ENCODE peak calls at places on chromosomes 7 and 10, in seven cellular contexts. One of them, this sample, is unnamed.

GRCh38 chr7:34752929-34753328 is 94.9 kb downstream of the NPSR1 start:
- DNase-seq in body of pancreas: no peak
- DNase-seq in astrocyte of the spinal cord: no peak
- DNase-seq in epithelial cell of esophagus: no peak
- DNase-seq in tibial artery: no peak
- DNase-seq in sigmoid colon: no peak
- DNase-seq in OCI-LY7: no peak
- DNase-seq in this sample: no peak

GRCh38 chr7:18019562-18019961 is 8.1 kb downstream of the PRPS1L1 start:
- DNase-seq in tibial artery: no peak
- DNase-seq in body of pancreas: no peak
- DNase-seq in OCI-LY7: no peak
- DNase-seq in epithelial cell of esophagus: peak
- DNase-seq in astrocyte of the spinal cord: peak
- DNase-seq in sigmoid colon: no peak
- DNase-seq in this sample: peak

GRCh38 chr7:112420236-112420945 is 29.9 kb upstream of the IFRD1 start:
- DNase-seq in tibial artery: no peak
- DNase-seq in body of pancreas: no peak
- DNase-seq in astrocyte of the spinal cord: peak
- DNase-seq in sigmoid colon: no peak
- DNase-seq in epithelial cell of esophagus: peak
- DNase-seq in OCI-LY7: peak
- DNase-seq in this sample: no peak

GRCh38 chr10:117216611-117217195 is 19.4 kb downstream of the KCNK18 start:
- DNase-seq in tibial artery: no peak
- DNase-seq in OCI-LY7: peak
- DNase-seq in astrocyte of the spinal cord: peak
- DNase-seq in body of pancreas: peak
- DNase-seq in epithelial cell of esophagus: peak
- DNase-seq in sigmoid colon: peak
- DNase-seq in this sample: peak

GRCh38 chr10:13882112-13882711 is 295.4 kb downstream of the PRPF18 start:
- DNase-seq in body of pancreas: peak
- DNase-seq in tibial artery: peak
- DNase-seq in sigmoid colon: peak
- DNase-seq in astrocyte of the spinal cord: peak
- DNase-seq in OCI-LY7: no peak
- DNase-seq in epithelial cell of esophagus: peak
- DNase-seq in this sample: peak

GRCh38 chr10:35517431-35518181 is 87.5 kb upstream of the GJD4 start:
- DNase-seq in body of pancreas: no peak
- DNase-seq in tibial artery: no peak
- DNase-seq in epithelial cell of esophagus: peak
- DNase-seq in astrocyte of the spinal cord: peak
- DNase-seq in sigmoid colon: no peak
- DNase-seq in OCI-LY7: no peak
- DNase-seq in this sample: peak

GRCh38 chr7:110612680-110613079 is 478.2 kb upstream of the LRRN3 start:
- DNase-seq in body of pancreas: no peak
- DNase-seq in astrocyte of the spinal cord: no peak
- DNase-seq in OCI-LY7: no peak
- DNase-seq in epithelial cell of esophagus: peak
- DNase-seq in tibial artery: no peak
- DNase-seq in sigmoid colon: no peak
- DNase-seq in this sample: no peak

GRCh38 chr10:128530301-128530700 is 404.1 kb upstream of the MKI67 start:
- DNase-seq in tibial artery: no peak
- DNase-seq in body of pancreas: no peak
- DNase-seq in sigmoid colon: no peak
- DNase-seq in epithelial cell of esophagus: no peak
- DNase-seq in OCI-LY7: peak
- DNase-seq in astrocyte of the spinal cord: no peak
- DNase-seq in this sample: peak

GRCh38 chr10:127427926-127428325 is 121.2 kb upstream of the NPS start:
- DNase-seq in sigmoid colon: peak
- DNase-seq in astrocyte of the spinal cord: no peak
- DNase-seq in body of pancreas: no peak
- DNase-seq in tibial artery: no peak
- DNase-seq in OCI-LY7: no peak
- DNase-seq in epithelial cell of esophagus: no peak
- DNase-seq in this sample: no peak

GRCh38 chr10:79246606-79247275 is 100.5 kb upstream of the PPIF start:
- DNase-seq in sigmoid colon: peak
- DNase-seq in OCI-LY7: no peak
- DNase-seq in body of pancreas: peak
- DNase-seq in epithelial cell of esophagus: no peak
- DNase-seq in tibial artery: peak
- DNase-seq in astrocyte of the spinal cord: no peak
- DNase-seq in this sample: peak

GRCh38 chr7:142956951-142957623 is 5.1 kb downstream of the KEL start:
- DNase-seq in body of pancreas: peak
- DNase-seq in sigmoid colon: no peak
- DNase-seq in astrocyte of the spinal cord: no peak
- DNase-seq in epithelial cell of esophagus: peak
- DNase-seq in tibial artery: no peak
- DNase-seq in OCI-LY7: no peak
- DNase-seq in this sample: no peak

GRCh38 chr7:108415821-108416536 is 40.3 kb downstream of the NRCAM start:
- DNase-seq in astrocyte of the spinal cord: peak
- DNase-seq in OCI-LY7: peak
- DNase-seq in epithelial cell of esophagus: peak
- DNase-seq in sigmoid colon: no peak
- DNase-seq in body of pancreas: peak
- DNase-seq in tibial artery: no peak
- DNase-seq in this sample: peak

GRCh38 chr10:30436688-30437038 is 2.7 kb downstream of the MAP3K8 start:
- DNase-seq in body of pancreas: no peak
- DNase-seq in tibial artery: no peak
- DNase-seq in epithelial cell of esophagus: no peak
- DNase-seq in astrocyte of the spinal cord: peak
- DNase-seq in OCI-LY7: no peak
- DNase-seq in sigmoid colon: no peak
- DNase-seq in this sample: no peak

GRCh38 chr10:30434273-30435067 is 486 bp downstream of the MAP3K8 start:
- DNase-seq in OCI-LY7: peak
- DNase-seq in tibial artery: peak
- DNase-seq in sigmoid colon: peak
- DNase-seq in astrocyte of the spinal cord: peak
- DNase-seq in epithelial cell of esophagus: peak
- DNase-seq in body of pancreas: peak
- DNase-seq in this sample: peak

GRCh38 chr10:30437039-30437781 is 3.2 kb downstream of the MAP3K8 start:
- DNase-seq in tibial artery: no peak
- DNase-seq in sigmoid colon: no peak
- DNase-seq in epithelial cell of esophagus: peak
- DNase-seq in OCI-LY7: peak
- DNase-seq in astrocyte of the spinal cord: peak
- DNase-seq in body of pancreas: no peak
- DNase-seq in this sample: peak

GRCh38 chr10:30435068-30435422 is 1.1 kb downstream of the MAP3K8 start:
- DNase-seq in OCI-LY7: no peak
- DNase-seq in epithelial cell of esophagus: peak
- DNase-seq in sigmoid colon: peak
- DNase-seq in tibial artery: no peak
- DNase-seq in body of pancreas: peak
- DNase-seq in astrocyte of the spinal cord: no peak
- DNase-seq in this sample: peak

DNA sequence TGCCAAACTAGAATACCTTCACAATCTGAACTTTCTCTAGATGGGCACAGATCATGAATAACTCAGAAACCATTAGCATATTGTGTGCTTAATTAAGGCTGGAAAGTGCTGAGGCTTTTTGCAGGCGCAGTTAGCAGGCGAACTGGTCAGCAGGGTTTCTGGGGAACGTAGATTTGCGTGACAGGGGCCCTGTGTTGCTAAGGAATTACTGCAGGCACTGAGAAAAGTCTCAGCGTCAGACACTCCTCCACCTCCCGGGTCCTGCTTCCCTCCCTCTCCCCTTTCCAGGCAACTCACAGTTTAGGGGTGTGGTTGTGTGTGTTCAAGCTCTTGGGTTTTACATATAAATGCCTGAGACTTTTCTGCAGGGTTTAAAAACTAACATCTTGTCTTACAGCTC is 2.2 kb downstream of the MAP3K8 start:
- DNase-seq in sigmoid colon: peak
- DNase-seq in OCI-LY7: no peak
- DNase-seq in body of pancreas: peak
- DNase-seq in tibial artery: no peak
- DNase-seq in epithelial cell of esophagus: peak
- DNase-seq in astrocyte of the spinal cord: peak
- DNase-seq in this sample: peak
- H3K4me3 ChIP-seq in sigmoid colon: peak
- H3K4me3 ChIP-seq in OCI-LY7: peak
- H3K4me3 ChIP-seq in body of pancreas: no peak
- H3K4me3 ChIP-seq in tibial artery: peak
- H3K4me3 ChIP-seq in epithelial cell of esophagus: no peak
- H3K4me3 ChIP-seq in astrocyte of the spinal cord: no peak
- H3K4me3 ChIP-seq in this sample: peak

GRCh38 chr7:20959281-20959680 is 172.6 kb upstream of the SP8 start:
- DNase-seq in OCI-LY7: no peak
- DNase-seq in epithelial cell of esophagus: peak
- DNase-seq in astrocyte of the spinal cord: no peak
- DNase-seq in tibial artery: no peak
- DNase-seq in body of pancreas: no peak
- DNase-seq in sigmoid colon: no peak
- DNase-seq in this sample: no peak
- TF ChIP-seq CTCF in OCI-LY7: no peak
- TF ChIP-seq CTCF in epithelial cell of esophagus: no peak
- TF ChIP-seq CTCF in astrocyte of the spinal cord: no peak
- TF ChIP-seq CTCF in tibial artery: no peak
- TF ChIP-seq CTCF in body of pancreas: no peak
- TF ChIP-seq CTCF in sigmoid colon: no peak
- TF ChIP-seq CTCF in this sample: no peak

DNA sequence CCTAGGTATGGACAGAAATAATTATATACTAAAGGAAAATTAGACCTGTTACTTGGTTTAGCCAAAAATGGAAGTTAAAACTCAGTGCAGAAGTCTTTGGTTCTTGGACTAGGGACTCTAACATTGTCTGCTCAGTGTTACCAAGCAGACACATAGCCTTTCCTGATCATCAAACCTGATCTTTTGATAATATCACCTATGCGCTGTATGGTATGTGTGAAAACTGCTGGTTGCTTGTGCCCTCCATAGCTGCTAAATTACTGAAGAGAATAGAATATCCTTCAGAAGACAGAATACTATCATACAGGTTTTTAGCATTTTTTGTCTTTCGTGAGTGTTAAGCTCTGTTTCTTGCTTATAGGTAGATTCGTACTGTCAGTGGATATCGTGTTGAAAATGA is 68.7 kb downstream of the ST7 start:
- DNase-seq in astrocyte of the spinal cord: no peak
- DNase-seq in tibial artery: no peak
- DNase-seq in OCI-LY7: no peak
- DNase-seq in sigmoid colon: no peak
- DNase-seq in epithelial cell of esophagus: no peak
- DNase-seq in body of pancreas: no peak
- DNase-seq in this sample: no peak
- H3K4me3 ChIP-seq in astrocyte of the spinal cord: no peak
- H3K4me3 ChIP-seq in tibial artery: peak
- H3K4me3 ChIP-seq in OCI-LY7: no peak
- H3K4me3 ChIP-seq in sigmoid colon: no peak
- H3K4me3 ChIP-seq in epithelial cell of esophagus: no peak
- H3K4me3 ChIP-seq in body of pancreas: no peak
- H3K4me3 ChIP-seq in this sample: no peak

GRCh38 chr7:129948877-129949291 is 3.9 kb downstream of the UBE2H start:
- DNase-seq in sigmoid colon: peak
- DNase-seq in tibial artery: peak
- DNase-seq in epithelial cell of esophagus: peak
- DNase-seq in astrocyte of the spinal cord: peak
- DNase-seq in body of pancreas: peak
- DNase-seq in OCI-LY7: peak
- DNase-seq in this sample: peak
- TF ChIP-seq CTCF in sigmoid colon: no peak
- TF ChIP-seq CTCF in tibial artery: no peak
- TF ChIP-seq CTCF in epithelial cell of esophagus: no peak
- TF ChIP-seq CTCF in astrocyte of the spinal cord: no peak
- TF ChIP-seq CTCF in body of pancreas: no peak
- TF ChIP-seq CTCF in OCI-LY7: no peak
- TF ChIP-seq CTCF in this sample: no peak

GRCh38 chr7:150381096-150381495 is 2.0 kb downstream of the ZNF775 start:
- DNase-seq in OCI-LY7: no peak
- DNase-seq in astrocyte of the spinal cord: no peak
- DNase-seq in tibial artery: no peak
- DNase-seq in epithelial cell of esophagus: no peak
- DNase-seq in sigmoid colon: peak
- DNase-seq in body of pancreas: no peak
- DNase-seq in this sample: no peak
- H3K4me3 ChIP-seq in OCI-LY7: no peak
- H3K4me3 ChIP-seq in astrocyte of the spinal cord: no peak
- H3K4me3 ChIP-seq in tibial artery: no peak
- H3K4me3 ChIP-seq in epithelial cell of esophagus: no peak
- H3K4me3 ChIP-seq in sigmoid colon: no peak
- H3K4me3 ChIP-seq in body of pancreas: no peak
- H3K4me3 ChIP-seq in this sample: no peak

DNA sequence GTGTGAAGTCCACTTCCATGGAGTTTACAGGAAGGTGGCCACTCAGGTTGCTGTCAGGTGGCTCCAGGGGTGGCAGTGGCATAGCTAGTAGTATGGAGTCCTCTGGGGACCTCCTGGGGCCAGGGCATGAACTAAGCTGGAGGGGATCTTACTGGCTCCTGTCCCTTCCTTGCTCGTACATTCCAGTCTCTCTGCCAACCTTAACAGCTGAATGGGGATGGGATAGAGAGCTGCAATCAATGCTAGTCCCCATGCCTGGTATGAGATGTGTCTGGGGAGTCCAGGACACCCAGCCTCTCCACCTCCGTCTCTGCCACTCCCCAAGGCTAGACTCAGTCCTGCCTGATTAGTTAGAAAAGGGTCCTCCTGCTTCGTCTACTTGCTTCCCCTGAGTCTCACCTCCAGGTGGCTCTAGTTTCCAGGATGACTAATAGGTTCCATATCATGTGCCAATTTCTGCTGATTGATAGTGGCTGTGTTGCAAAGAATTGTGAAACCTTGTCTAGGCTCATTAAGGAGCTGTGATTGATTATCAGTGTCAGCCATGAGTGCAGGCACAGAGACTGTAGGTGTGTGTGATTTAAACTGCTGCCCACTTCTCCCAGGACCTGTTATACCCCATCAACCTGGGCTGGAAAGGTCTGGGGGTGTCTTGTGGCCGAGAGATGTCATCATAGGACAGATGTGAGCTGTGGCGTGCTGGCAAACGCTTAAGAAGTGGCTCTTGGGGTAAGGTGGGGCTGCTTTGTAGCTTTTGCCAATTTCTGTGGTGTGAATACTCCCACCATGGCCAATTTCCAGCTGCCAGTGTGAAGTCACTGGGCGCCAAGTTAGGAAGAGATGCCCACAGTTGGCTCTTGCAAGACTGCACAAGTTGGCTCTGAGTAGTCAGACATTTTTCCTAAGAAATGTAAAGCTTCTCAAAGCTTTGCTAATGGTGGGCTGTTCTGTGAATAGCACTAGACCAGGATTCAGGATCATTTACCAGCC is 59.8 kb downstream of the COL13A1 start:
- DNase-seq in astrocyte of the spinal cord: peak
- DNase-seq in sigmoid colon: no peak
- DNase-seq in tibial artery: no peak
- DNase-seq in body of pancreas: peak
- DNase-seq in epithelial cell of esophagus: peak
- DNase-seq in OCI-LY7: peak
- DNase-seq in this sample: peak
- TF ChIP-seq CTCF in astrocyte of the spinal cord: peak
- TF ChIP-seq CTCF in sigmoid colon: no peak
- TF ChIP-seq CTCF in tibial artery: peak
- TF ChIP-seq CTCF in body of pancreas: peak
- TF ChIP-seq CTCF in epithelial cell of esophagus: peak
- TF ChIP-seq CTCF in OCI-LY7: peak
- TF ChIP-seq CTCF in this sample: peak